ENCODE peak calls at places on chromosome 16, in six cellular contexts. C is A549, G is upper lobe of left lung, I is K562, L is HepG2, Z is GM12878. S is an unnamed sample.

GRCh38 chr16:49350265-49351103 is 23.1 kb upstream of the C16orf78 start:
- ATAC-seq in C (peak; percentile 75), G (peak; percentile 70), I (peak; percentile 91), L (peak; percentile 76), Z (peak; percentile 85), S (no peak)

GRCh38 chr16:48347191-48347860 is 37.9 kb downstream of the SIAH1 start:
- ATAC-seq in C (no peak), G (no peak), I (no peak), L (no peak), Z (no peak), S (no peak)

GRCh38 chr16:73878616-73879015 is 418.0 kb upstream of the PSMD7 start:
- ATAC-seq in C (peak; percentile 75), G (no peak), I (peak; percentile 67), L (peak; percentile 49), Z (peak; percentile 56), S (no peak)

GRCh38 chr16:67548265-67549126 is 13.8 kb upstream of the CTCF start:
- ATAC-seq in C (no peak), G (no peak), I (no peak), L (no peak), Z (peak; percentile 55), S (no peak)

GRCh38 chr16:87166934-87167333 is 150.3 kb downstream of the C16orf95 start:
- ATAC-seq in C (no peak), G (no peak), I (no peak), L (no peak), Z (no peak), S (no peak)

GRCh38 chr16:66660422-66661209 is 35.9 kb downstream of the CMTM4 start:
- ATAC-seq in C (peak; percentile 97), G (peak; percentile 94), I (peak; percentile 98), L (peak; percentile 98), Z (peak; percentile 27), S (peak; percentile 93)

GRCh38 chr16:85908444-85908843 is 9.5 kb downstream of the IRF8 start:
- ATAC-seq in C (no peak), G (no peak), I (no peak), L (no peak), Z (peak; percentile 61), S (no peak)

GRCh38 chr16:28326881-28327610 is 34.7 kb downstream of the SBK1 start:
- ATAC-seq in C (peak; percentile 86), G (peak; percentile 79), I (peak; percentile 88), L (peak; percentile 64), Z (peak; percentile 94), S (no peak)

GRCh38 chr16:78249056-78249455 is 149.6 kb downstream of the WWOX start:
- ATAC-seq in C (no peak), G (peak; percentile 47), I (no peak), L (peak; percentile 92), Z (no peak), S (no peak)

GRCh38 chr16:19520861-19521331 is 1.0 kb downstream of the GDE1 start:
- ATAC-seq in C (no peak), G (no peak), I (peak; percentile 62), L (no peak), Z (peak; percentile 5), S (no peak)

GRCh38 chr16:53042235-53042645 is 10.5 kb downstream of the CHD9NB start:
- ATAC-seq in C (no peak), G (no peak), I (no peak), L (no peak), Z (no peak), S (no peak)

GRCh38 chr16:85673529-85674417 is 15.0 kb downstream of the GINS2 start:
- ATAC-seq in C (no peak), G (peak; percentile 63), I (peak; percentile 4), L (no peak), Z (no peak), S (peak; percentile 57)

GRCh38 chr16:23590181-23590580 is 5.9 kb downstream of the NDUFAB1 start:
- ATAC-seq in C (no peak), G (no peak), I (no peak), L (no peak), Z (no peak), S (no peak)

GRCh38 chr16:64089697-64090096 is 1032.2 kb downstream of the CDH11 start:
- ATAC-seq in C (no peak), G (peak; percentile 44), I (no peak), L (peak; percentile 86), Z (peak; percentile 66), S (no peak)

GRCh38 chr16:53744449-53744848 is 40.5 kb downstream of the FTO start:
- ATAC-seq in C (no peak), G (no peak), I (no peak), L (peak; percentile 76), Z (peak; percentile 78), S (no peak)

GRCh38 chr16:63145411-63145810 is 1109.2 kb upstream of the CDH8 start:
- ATAC-seq in C (no peak), G (no peak), I (no peak), L (no peak), Z (no peak), S (no peak)

GRCh38 chr16:58461056-58461455 is 38.9 kb upstream of the NDRG4 start:
- ATAC-seq in C (no peak), G (no peak), I (peak; percentile 40), L (no peak), Z (no peak), S (no peak)

GRCh38 chr16:4209657-4210056 is 32.2 kb downstream of the SRL start:
- ATAC-seq in C (no peak), G (no peak), I (no peak), L (peak; percentile 12), Z (no peak), S (no peak)
- H3K27ac ChIP-seq in C (no peak overlapping the region), G (no peak overlapping the region), I (no peak overlapping the region), L (no peak overlapping the region), Z (no peak overlapping the region), S (no peak overlapping the region)

DNA sequence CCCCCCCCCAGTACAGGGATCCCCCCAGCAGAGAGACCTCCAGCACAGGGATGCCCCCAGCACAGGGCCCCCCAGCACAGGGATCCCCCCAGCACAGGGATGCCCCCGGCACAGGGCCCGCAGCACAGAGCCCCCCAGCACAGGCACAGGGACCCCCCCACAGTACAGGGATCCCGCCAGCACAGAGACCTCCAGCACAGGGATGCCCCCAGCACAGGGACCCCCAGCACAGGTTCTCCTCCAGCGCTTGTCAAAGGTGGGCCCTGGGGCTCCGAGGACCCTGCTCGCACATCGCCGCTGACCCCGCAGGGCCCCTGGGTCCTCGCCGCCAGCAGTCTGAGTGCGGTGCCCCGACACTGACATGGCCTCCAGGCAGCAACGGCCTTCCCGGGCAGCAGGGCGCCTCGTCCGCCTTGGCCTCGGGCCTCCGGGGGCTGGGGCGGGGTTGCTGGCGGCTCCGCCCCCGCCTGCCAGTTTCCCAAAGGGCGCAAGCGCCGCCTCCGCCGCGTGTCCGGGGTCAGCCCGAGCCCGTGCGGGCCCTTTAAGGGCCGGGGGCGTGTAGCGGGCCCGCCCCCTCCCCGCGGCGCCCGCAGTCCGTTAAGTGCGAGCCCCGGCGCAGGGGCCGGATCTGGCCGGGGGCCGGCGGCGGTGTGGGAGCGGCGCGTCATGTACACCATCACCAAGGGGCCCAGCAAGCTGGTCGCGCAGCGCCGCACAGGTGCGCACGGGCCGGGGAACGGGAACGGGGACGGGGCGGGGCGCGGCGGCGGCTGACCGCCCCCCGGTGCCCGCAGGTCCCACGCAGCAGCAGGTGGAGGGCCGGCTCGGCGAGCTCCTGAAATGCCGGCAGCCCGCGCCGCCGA is at the start of gene MCRIP2:
- ATAC-seq in C (peak; percentile 57), G (peak; percentile 81), I (peak; percentile 86), L (peak; percentile 55), Z (peak; percentile 80), S (peak; percentile 74)
- TF ChIP-seq EP300 in C (no peak), G (no peak), I (no peak), L (no peak), Z (no peak), S (no peak)

GRCh38 chr16:13390986-13391305 is 489.5 kb downstream of the SHISA9 start:
- ATAC-seq in C (no peak), G (no peak), I (no peak), L (no peak), Z (peak; percentile 47), S (no peak)

GRCh38 chr16:13390093-13390985 is 488.9 kb downstream of the SHISA9 start:
- ATAC-seq in C (no peak), G (no peak), I (no peak), L (no peak), Z (peak; percentile 84), S (no peak)

GRCh38 chr16:13393816-13394215 is 492.4 kb downstream of the SHISA9 start:
- ATAC-seq in C (no peak), G (no peak), I (no peak), L (no peak), Z (no peak), S (no peak)

GRCh38 chr16:13391337-13391736 is 489.9 kb downstream of the SHISA9 start:
- ATAC-seq in C (no peak), G (no peak), I (no peak), L (no peak), Z (peak; percentile 61), S (no peak)

GRCh38 chr16:13392341-13392740 is 490.9 kb downstream of the SHISA9 start:
- ATAC-seq in C (no peak), G (no peak), I (no peak), L (no peak), Z (no peak), S (no peak)
- H3K4me1 ChIP-seq in C (no peaks in the 10 kb centered on the region), G (no peaks in the 10 kb centered on the region), I (no peaks in the 10 kb centered on the region), L (no peaks in the 10 kb centered on the region), Z (peaks cover 28% of the 10 kb centered on the region), S (no peaks in the 10 kb centered on the region)

GRCh38 chr16:79537584-79537983 is 63.0 kb downstream of the MAF start:
- ATAC-seq in C (no peak), G (no peak), I (no peak), L (no peak), Z (no peak), S (no peak)
- H3K27ac ChIP-seq in C (no peak overlapping the region), G (no peak overlapping the region), I (no peak overlapping the region), L (no peak overlapping the region), Z (no peak overlapping the region), S (no peak overlapping the region)

DNA sequence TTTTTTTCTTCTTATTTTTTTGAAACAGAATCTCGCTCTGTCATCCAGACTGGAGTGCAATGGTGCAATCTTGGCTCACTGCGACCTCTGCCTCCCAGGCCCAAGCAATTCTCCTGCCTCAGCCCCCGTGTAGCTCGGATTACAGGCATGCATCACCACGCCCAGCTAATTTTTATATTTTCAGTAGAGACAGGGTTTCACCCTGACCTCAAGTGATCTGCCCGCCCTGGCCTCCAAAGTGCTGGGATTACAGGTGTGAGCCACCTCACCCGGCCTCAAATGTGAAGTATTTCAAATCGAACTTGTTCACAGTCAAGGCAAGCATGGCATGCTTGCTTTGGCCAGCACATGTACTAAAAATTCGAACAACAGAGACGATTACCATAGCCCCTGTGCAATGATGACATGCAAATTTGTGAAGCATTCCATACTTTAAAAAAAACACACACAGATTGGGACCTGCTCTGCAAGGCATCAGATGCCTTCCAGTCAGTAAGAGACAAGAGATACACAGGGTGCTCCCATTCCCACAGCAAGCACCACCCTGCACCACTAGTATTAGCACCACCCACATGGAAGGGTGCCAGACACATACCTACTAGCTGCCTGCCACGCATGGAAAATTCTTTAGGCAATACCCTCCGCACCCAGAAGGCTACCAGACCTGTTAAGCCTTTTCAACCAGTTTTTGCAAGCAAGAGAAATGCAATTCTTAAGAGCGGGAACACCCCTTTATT is 47.2 kb downstream of the ANKRD11 start:
- ATAC-seq in C (peak; percentile 75), G (peak; percentile 69), I (peak; percentile 55), L (peak; percentile 77), Z (no peak), S (peak; percentile 75)
- TF ChIP-seq EP300 in C (no peak), G (no peak), I (no peak), L (no peak), Z (no peak), S (no peak)